ENCODE peak calls at places on chromosomes 6 and 20, in seven cellular contexts. C is neuronal stem cell, V is fibroblast of lung, T is GM23248, W is HCT116, S is MM.1S, L is endothelial cell of umbilical vein. U is an unnamed sample.

GRCh38 chr6:152124432-152125074 is 317.1 kb downstream of the ESR1 start:
- DNase-seq in L (peak; percentile 81), W (peak; percentile 56), C (peak; percentile 20), T (peak; percentile 75), S (peak; percentile 39), V (peak; percentile 58), U (no peak)

GRCh38 chr6:117601811-117602150 is 530 bp downstream of the GOPC start:
- DNase-seq in W (no peak), S (peak; percentile 48), V (no peak), L (no peak), T (no peak), C (no peak), U (no peak)

GRCh38 chr6:164078551-164079274 is 664.2 kb downstream of the QKI start:
- DNase-seq in V (no peak), W (no peak), C (no peak), L (no peak), T (no peak), S (no peak), U (no peak)

GRCh38 chr6:164693934-164694333 is 615.5 kb downstream of the C6orf118 start:
- DNase-seq in V (peak; percentile 83), L (no peak), W (no peak), C (no peak), T (no peak), S (no peak), U (no peak)

GRCh38 chr6:137028912-137029311 is 15.9 kb downstream of the IL20RA start:
- DNase-seq in V (no peak), L (no peak), W (no peak), C (no peak), S (no peak), T (no peak), U (no peak)

GRCh38 chr6:71496018-71496800 is 207.6 kb downstream of the OGFRL1 start:
- DNase-seq in S (peak; percentile 92), L (peak; percentile 67), V (peak; percentile 27), T (no peak), W (no peak), C (no peak), U (no peak)

GRCh38 chr6:99241905-99242534 is 107.5 kb downstream of the FAXC start:
- DNase-seq in T (peak; percentile 47), S (peak; percentile 23), V (peak; percentile 30), L (peak; percentile 10), W (peak; percentile 38), C (peak; percentile 35), U (peak; percentile 17)

GRCh38 chr6:44275749-44276648 is 5.7 kb downstream of the TMEM151B start:
- DNase-seq in W (no peak), T (peak; percentile 47), L (no peak), V (no peak), C (no peak), S (no peak), U (no peak)

GRCh38 chr6:35461270-35461669 is 6.9 kb upstream of the RPL10A start:
- DNase-seq in S (no peak), T (no peak), C (no peak), W (no peak), L (no peak), V (no peak), U (peak; percentile 80)

GRCh38 chr20:46317685-46318177 is 9.4 kb upstream of the CDH22 start:
- DNase-seq in C (no peak), W (no peak), T (no peak), S (no peak), L (no peak), V (no peak), U (no peak)

GRCh38 chr20:36468149-36469000 is 72.9 kb upstream of the MYL9 start:
- DNase-seq in W (no peak), T (no peak), S (no peak), L (peak; percentile 48), V (peak; percentile 38), C (no peak), U (no peak)

GRCh38 chr6:14806101-14806500 is 439.8 kb upstream of the JARID2 start:
- DNase-seq in T (no peak), C (no peak), L (no peak), V (no peak), W (no peak), S (no peak), U (no peak)

GRCh38 chr6:100217641-100218040 is 223.6 kb upstream of the MCHR2 start:
- DNase-seq in T (peak; percentile 27), V (no peak), S (no peak), C (no peak), L (no peak), W (no peak), U (no peak)

GRCh38 chr6:131755597-131755996 is 44.8 kb upstream of the CTAGE9 start:
- DNase-seq in C (no peak), W (no peak), L (no peak), V (peak; percentile 99), T (peak; percentile 94), S (no peak), U (no peak)

GRCh38 chr6:169957351-169957963 is 206.0 kb downstream of the ERMARD start:
- DNase-seq in T (no peak), W (no peak), C (no peak), L (no peak), S (no peak), V (no peak), U (no peak)

GRCh38 chr6:41581381-41581991 is 35.3 kb downstream of the FOXP4 start:
- DNase-seq in W (peak; percentile 33), C (no peak), L (peak; percentile 85), T (peak; percentile 92), V (peak; percentile 93), S (no peak), U (peak; percentile 81)

GRCh38 chr6:94177429-94177828 is 758.1 kb upstream of the EPHA7 start:
- DNase-seq in L (no peak), T (no peak), W (no peak), S (no peak), V (no peak), C (peak; percentile 3), U (no peak)

GRCh38 chr20:50627747-50628146 is 63.6 kb downstream of the RIPOR3 start:
- DNase-seq in W (no peak), T (no peak), L (no peak), V (no peak), S (no peak), C (no peak), U (no peak)

GRCh38 chr20:50630578-50631263 is 60.6 kb downstream of the RIPOR3 start:
- DNase-seq in W (no peak), T (no peak), C (no peak), S (no peak), L (no peak), V (no peak), U (no peak)

GRCh38 chr20:50628326-50628725 is 63.0 kb downstream of the RIPOR3 start:
- DNase-seq in W (no peak), S (no peak), C (no peak), V (no peak), L (no peak), T (no peak), U (no peak)

GRCh38 chr20:50629675-50630055 is 61.7 kb downstream of the RIPOR3 start:
- DNase-seq in L (no peak), T (no peak), C (no peak), S (no peak), V (no peak), W (no peak), U (peak; percentile 38)

DNA sequence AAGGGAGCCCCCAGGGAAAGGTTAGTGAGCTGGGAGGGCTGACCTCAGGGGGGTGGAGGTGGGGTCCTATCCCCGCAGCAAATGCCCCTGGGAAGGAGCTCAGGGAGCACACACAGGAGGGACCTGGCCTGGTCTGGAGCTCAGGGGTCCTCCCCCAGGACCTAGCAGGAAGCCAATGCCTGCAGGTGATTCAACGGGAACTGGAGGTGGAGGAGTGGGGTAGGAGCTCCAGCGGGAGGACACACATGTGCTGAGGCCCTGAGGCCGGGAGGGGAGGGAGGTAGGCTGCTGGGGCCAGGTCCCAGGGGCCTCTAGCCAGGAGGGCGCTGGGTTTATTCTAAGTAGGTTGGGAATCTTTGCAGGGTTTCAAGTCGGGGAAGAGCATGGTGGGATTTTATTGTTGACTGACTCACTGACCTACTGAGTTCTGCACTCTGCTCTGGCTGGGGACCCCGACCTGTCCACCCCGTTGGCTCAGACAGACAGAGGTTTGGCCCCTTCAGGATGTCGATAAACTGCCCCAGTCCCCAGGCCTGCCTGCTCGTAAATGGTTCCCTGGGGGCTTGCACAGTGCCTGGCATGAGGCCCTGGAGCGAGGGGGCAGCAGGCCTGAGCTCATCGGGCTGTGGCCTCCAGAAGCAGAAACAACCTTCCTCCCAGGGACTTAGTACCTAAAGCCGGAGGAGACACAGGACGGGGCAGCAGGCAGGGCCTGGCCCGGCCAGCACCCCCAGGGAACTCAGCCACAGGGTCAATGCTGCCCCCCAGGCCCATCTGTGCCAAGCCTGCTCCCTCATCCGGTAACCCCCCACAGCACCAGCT is 62.3 kb downstream of the RIPOR3 start:
- DNase-seq in S (no peak), V (no peak), T (no peak), C (no peak), W (no peak), L (no peak), U (no peak)
- H3K4me2 ChIP-seq in S (no peak overlapping the region), V (no peak overlapping the region), T (no peak overlapping the region), C (no peak overlapping the region), W (no peak overlapping the region), L (no peak overlapping the region), U (peak overlapping the region; percentile 4)

DNA sequence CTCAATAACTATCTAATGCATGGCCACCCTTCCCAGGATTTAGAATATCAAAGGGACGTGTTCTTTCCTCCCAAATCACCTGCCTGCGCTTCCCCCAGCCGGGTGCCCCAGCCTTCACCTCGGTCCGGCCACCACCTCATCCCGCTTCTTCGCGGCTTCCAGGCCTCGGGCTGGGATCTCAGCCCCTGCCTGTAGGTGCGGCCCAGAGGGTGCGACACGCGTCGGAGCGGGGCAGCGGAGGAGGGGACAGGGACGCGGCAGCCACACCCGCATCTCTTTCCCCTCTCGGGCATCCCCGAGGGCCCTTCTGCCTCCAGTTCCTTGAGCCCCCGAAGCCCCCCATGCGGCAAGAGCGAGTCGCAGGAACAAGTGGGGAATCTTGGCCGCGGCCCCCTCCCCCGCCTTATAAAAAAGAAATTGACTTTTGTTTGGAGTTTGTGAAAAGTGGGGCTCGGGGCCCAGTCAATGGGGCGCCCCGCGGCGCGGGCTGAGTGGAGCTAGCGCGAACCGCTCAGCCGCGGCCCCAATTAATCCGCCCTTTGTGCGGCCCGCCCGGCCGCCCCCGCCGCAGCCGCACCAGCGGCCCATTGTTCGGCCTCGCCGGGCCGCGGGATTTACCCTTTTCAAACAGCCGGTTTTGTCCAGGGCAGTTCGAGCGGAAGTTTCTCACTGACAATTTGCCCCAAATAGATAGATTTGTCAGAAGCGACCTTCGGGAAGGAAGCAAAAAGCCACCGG is 8.4 kb upstream of the NR2E1 start:
- DNase-seq in S (no peak), T (no peak), C (peak; percentile 95), W (no peak), L (no peak), V (no peak), U (no peak)
- H3K4me3 ChIP-seq in S (no peak overlapping the region), T (no peak overlapping the region), C (peak overlapping the region; percentile 24), W (no peak overlapping the region), L (no peak overlapping the region), V (no peak overlapping the region), U (no peak overlapping the region)

GRCh38 chr6:8845691-8846090 is 410.3 kb upstream of the SLC35B3 start:
- DNase-seq in C (no peak), L (no peak), S (no peak), V (no peak), W (no peak), T (no peak), U (no peak)
- H3K4me2 ChIP-seq in C (no peak overlapping the region), L (no peak overlapping the region), S (no peak overlapping the region), V (no peak overlapping the region), W (no peak overlapping the region), T (no peak overlapping the region), U (no peak overlapping the region)

DNA sequence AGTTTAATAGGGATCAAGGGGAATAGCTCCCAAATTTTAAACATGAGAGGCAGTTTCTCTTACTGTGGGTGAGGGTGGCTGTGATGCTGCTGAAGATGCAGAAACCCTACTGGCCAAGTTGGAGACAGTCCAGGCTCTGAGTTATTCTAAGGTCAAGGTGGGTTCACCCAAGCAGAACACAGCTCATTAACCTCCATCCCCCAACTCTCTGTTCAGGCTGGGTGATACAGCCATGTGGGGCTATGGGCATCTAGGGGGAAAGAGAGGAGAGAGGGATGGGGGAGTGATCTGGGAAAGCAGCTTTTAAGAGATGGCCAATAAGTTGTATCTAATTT is 18.9 kb upstream of the TRAM2 start:
- DNase-seq in C (no peak), W (no peak), T (no peak), L (no peak), S (no peak), V (no peak), U (no peak)
- H3K4me3 ChIP-seq in C (no peak overlapping the region), W (no peak overlapping the region), T (peak overlapping the region; percentile 60), L (no peak overlapping the region), S (no peak overlapping the region), V (no peak overlapping the region), U (no peak overlapping the region)